ENCODE peak calls at places on chromosome 15, in six cellular contexts. K, H, C, W, V and O are unnamed samples.
A peak's percentile ranks its signal among the peaks of the same experiment; 100 is the strongest.

GRCh38 chr15:101707983-101708382 is 16.3 kb downstream of the TARS3 start:
- DNase-seq in K (no peak), H (no peak), C (no peak), W (no peak), V (no peak), O (no peak)

GRCh38 chr15:33234019-33234418 is 39.5 kb upstream of the FMN1 start:
- DNase-seq in K (peak; percentile 21), H (no peak), C (peak; percentile 41), W (no peak), V (no peak), O (no peak)

GRCh38 chr15:64247906-64248541 is 85.2 kb upstream of the PPIB start:
- DNase-seq in K (peak; percentile 51), H (no peak), C (peak; percentile 95), W (no peak), V (peak; percentile 63), O (no peak)

GRCh38 chr15:56496635-56497034 is 31.7 kb upstream of the MNS1 start:
- DNase-seq in K (peak; percentile 16), H (no peak), C (peak; percentile 78), W (no peak), V (no peak), O (no peak)

GRCh38 chr15:41928637-41929620 is 35.1 kb upstream of the SPTBN5 start:
- DNase-seq in K (no peak), H (no peak), C (no peak), W (no peak), V (no peak), O (no peak)

GRCh38 chr15:74397239-74398068 is 30.0 kb upstream of the CYP11A1 start:
- DNase-seq in K (no peak), H (peak; percentile 30), C (no peak), W (no peak), V (no peak), O (no peak)

GRCh38 chr15:67163180-67163579 is 91.3 kb downstream of the AAGAB start:
- DNase-seq in K (no peak), H (no peak), C (no peak), W (no peak), V (no peak), O (no peak)

GRCh38 chr15:31352911-31353811 is 26.5 kb downstream of the KLF13 start:
- DNase-seq in K (peak; percentile 86), H (no peak), C (peak; percentile 90), W (peak; percentile 49), V (peak; percentile 52), O (no peak)

GRCh38 chr15:88476635-88477038 is 9.1 kb downstream of the MRPS11 start:
- DNase-seq in K (peak; percentile 62), H (no peak), C (peak; percentile 41), W (peak; percentile 50), V (peak; percentile 23), O (peak; percentile 67)

GRCh38 chr15:40238927-40239591 is at the start of gene PAK6:
- DNase-seq in K (peak; percentile 77), H (peak; percentile 88), C (peak; percentile 11), W (peak; percentile 59), V (peak; percentile 69), O (no peak)

GRCh38 chr15:57505056-57505713 is 86.5 kb upstream of the MYZAP start:
- DNase-seq in K (no peak), H (no peak), C (peak; percentile 45), W (no peak), V (peak; percentile 59), O (no peak)

GRCh38 chr15:29774900-29775299 is 47.4 kb downstream of the TJP1 start:
- DNase-seq in K (no peak), H (no peak), C (no peak), W (no peak), V (no peak), O (no peak)

GRCh38 chr15:80567721-80568157 is 127.4 kb upstream of the ABHD17C start:
- DNase-seq in K (peak; percentile 74), H (no peak), C (peak; percentile 88), W (peak; percentile 28), V (peak; percentile 55), O (peak; percentile 64)

GRCh38 chr15:100341662-100342560 is at the start of gene ADAMTS17:
- DNase-seq in K (peak; percentile 97), H (peak; percentile 98), C (peak; percentile 92), W (peak; percentile 97), V (peak; percentile 97), O (peak; percentile 96)
- TF ChIP-seq POLR2A in K (peak; percentile 92), H (peak; percentile 84), C (no peak), W (peak; percentile 91), V (peak; percentile 97), O (peak; percentile 97)

DNA sequence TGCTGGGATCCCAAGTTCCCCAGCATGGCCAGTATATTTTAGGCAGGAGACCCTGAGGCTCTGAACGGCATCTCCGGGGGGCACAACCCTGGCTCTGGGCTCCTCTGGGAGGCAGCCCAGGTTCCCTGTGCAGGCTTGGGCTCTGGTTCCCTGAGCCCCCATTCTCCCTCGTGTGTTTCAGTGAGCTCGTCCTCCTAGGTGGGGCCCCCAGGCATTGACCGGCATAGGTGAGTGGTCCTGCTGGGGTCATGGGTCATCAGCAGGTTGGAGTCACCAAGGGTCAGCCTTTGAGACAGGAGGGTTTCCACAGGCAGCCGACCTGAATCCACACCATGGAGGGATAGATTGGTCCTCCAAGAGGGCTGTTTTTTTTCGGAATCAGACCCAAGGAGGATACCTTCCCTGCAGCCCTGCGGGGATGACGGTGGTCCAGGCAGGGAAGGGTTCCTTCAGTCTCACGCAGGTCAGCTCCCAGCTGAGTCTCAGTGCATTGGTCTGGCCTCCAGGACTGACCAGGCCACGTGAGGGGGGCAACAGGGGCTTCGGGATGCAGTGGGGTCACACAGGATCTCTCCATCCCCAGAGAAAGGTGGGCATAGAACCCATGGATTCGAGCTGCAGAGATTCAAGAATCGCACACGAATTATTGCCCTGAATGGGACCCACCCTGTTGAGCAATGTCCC is 226.0 kb downstream of the SNRPN start:
- DNase-seq in K (no peak), H (peak; percentile 31), C (no peak), W (peak; percentile 3), V (no peak), O (peak; percentile 20)
- H3K9me3 ChIP-seq in K (no peaks in the 10 kb centered on the region), H (peaks cover 19% of the 10 kb centered on the region), C (peaks cover 12% of the 10 kb centered on the region), W (no peaks in the 10 kb centered on the region), V (peaks cover 1% of the 10 kb centered on the region), O (no peaks in the 10 kb centered on the region)

DNA sequence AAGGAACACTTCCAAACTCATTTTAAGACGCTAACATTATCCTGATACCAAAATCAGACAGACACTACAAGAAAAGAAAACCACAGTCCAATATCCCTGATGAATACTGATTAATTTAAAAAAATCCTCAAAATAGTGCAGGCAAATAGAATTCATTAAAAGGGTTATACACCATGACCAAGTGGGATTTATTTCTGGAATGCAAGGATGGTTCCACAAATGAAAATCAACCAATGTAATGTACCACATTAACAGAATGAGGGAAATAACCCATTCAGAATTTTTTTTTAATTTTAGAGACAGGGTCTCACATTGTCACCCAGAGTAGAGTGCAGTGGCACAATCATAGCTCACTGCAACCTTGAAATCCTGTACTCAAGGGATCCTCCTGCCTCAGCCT is 17.3 kb upstream of the AP4E1 start:
- DNase-seq in K (no peak), H (no peak), C (no peak), W (no peak), V (no peak), O (no peak)
- TF ChIP-seq CTCF in K (no peak), H (no peak), C (no peak), W (no peak), V (no peak), O (no peak)

GRCh38 chr15:43492673-43493601 is at the start of gene TP53BP1:
- DNase-seq in K (peak; percentile 99), H (peak; percentile 97), C (peak; percentile 95), W (peak; percentile 94), V (peak; percentile 96), O (peak; percentile 96)
- TF ChIP-seq POLR2A in K (peak; percentile 51), H (no peak), C (peak; percentile 40), W (peak; percentile 62), V (peak; percentile 51), O (no peak)

GRCh38 chr15:92949604-92950249 is 49.6 kb downstream of the CHD2 start:
- DNase-seq in K (no peak), H (no peak), C (no peak), W (no peak), V (no peak), O (no peak)
- H3K9me3 ChIP-seq in K (peaks cover 17% of the 10 kb centered on the region), H (peaks cover 28% of the 10 kb centered on the region), C (peaks cover 8% of the 10 kb centered on the region), W (peaks cover 19% of the 10 kb centered on the region), V (peaks cover 14% of the 10 kb centered on the region), O (no peaks in the 10 kb centered on the region)

GRCh38 chr15:69732133-69732532 is 279.5 kb downstream of the RPLP1 start:
- DNase-seq in K (no peak), H (no peak), C (no peak), W (no peak), V (no peak), O (no peak)
- TF ChIP-seq CTCF in K (no peak), H (no peak), C (no peak), W (no peak), V (no peak), O (no peak)

GRCh38 chr15:99511865-99512632 is 53.7 kb upstream of the MEF2A start:
- DNase-seq in K (peak; percentile 60), H (no peak), C (no peak), W (no peak), V (no peak), O (no peak)
- TF ChIP-seq POLR2A in K (no peak), H (no peak), C (no peak), W (no peak), V (no peak), O (no peak)

GRCh38 chr15:20345401-20345958 is 196.1 kb downstream of the GOLGA6L6 start:
- DNase-seq in K (no peak), H (peak; percentile 67), C (no peak), W (no peak), V (no peak), O (no peak)
- H3K9me3 ChIP-seq in K (no peaks in the 10 kb centered on the region), H (no peaks in the 10 kb centered on the region), C (peaks cover 70% of the 10 kb centered on the region), W (peaks cover 8% of the 10 kb centered on the region), V (no peaks in the 10 kb centered on the region), O (no peaks in the 10 kb centered on the region)